ENCODE peak calls at places on chromosomes 7 and 10, in five cellular contexts. C is stimulated activated CD8-positive, alpha-beta memory T cell treated with anti-CD3 and anti-CD28 coated beads, Interleukin-4, amount 100 ng/mL, for 4 hours; H is EL; Q is stimulated activated CD4-positive, alpha-beta T cell treated with anti-CD3 and anti-CD28 coated beads, Interleukin-4, amount 100 ng/mL, for 24 hours; D is tibial artery. R is an unnamed sample.

GRCh38 chr7:111867348-111867931 is 305.1 kb upstream of the IMMP2L start:
- DNase-seq in C (no peak), H (no peak), Q (no peak), D (no peak), R (no peak)

GRCh38 chr7:86574006-86574405 is 69.7 kb upstream of the GRM3 start:
- DNase-seq in C (no peak), H (no peak), Q (no peak), D (no peak), R (no peak)

GRCh38 chr7:155154586-155154985 is 84.5 kb downstream of the HTR5A start:
- DNase-seq in C (no peak), H (no peak), Q (no peak), D (no peak), R (no peak)

GRCh38 chr10:63157845-63158624 is 24.9 kb downstream of the NRBF2 start:
- DNase-seq in C (peak), H (peak), Q (peak), D (no peak), R (peak)

GRCh38 chr10:96709525-96709924 is 10.8 kb downstream of the PIK3AP1 start:
- DNase-seq in C (no peak), H (no peak), Q (no peak), D (no peak), R (no peak)

GRCh38 chr7:69402696-69403095 is 195.6 kb upstream of the AUTS2 start:
- DNase-seq in C (no peak), H (no peak), Q (no peak), D (no peak), R (no peak)

GRCh38 chr10:71810048-71810750 is 36.9 kb upstream of the VSIR start:
- DNase-seq in C (no peak), H (no peak), Q (no peak), D (no peak), R (no peak)

GRCh38 chr7:36128448-36129047 is 24.5 kb upstream of the EEPD1 start:
- DNase-seq in C (no peak), H (peak), Q (no peak), D (peak), R (peak)

GRCh38 chr10:19421664-19422063 is 373.1 kb downstream of the MALRD1 start:
- DNase-seq in C (no peak), H (no peak), Q (no peak), D (no peak), R (no peak)

GRCh38 chr7:102728-103127 is 89.6 kb upstream of the FAM20C start:
- DNase-seq in C (no peak), H (peak), Q (no peak), D (no peak), R (no peak)

GRCh38 chr7:67470256-67470751 is 473.7 kb downstream of the TYW1 start:
- DNase-seq in C (no peak), H (no peak), Q (no peak), D (no peak), R (no peak)

GRCh38 chr10:75234683-75235374 is 928 bp downstream of the COMTD1 start:
- DNase-seq in C (no peak), H (no peak), Q (no peak), D (no peak), R (no peak)

GRCh38 chr10:271722-272121 is 136.5 kb downstream of the ZMYND11 start:
- DNase-seq in C (no peak), H (no peak), Q (no peak), D (no peak), R (no peak)

GRCh38 chr10:116748041-116748440 is 5.7 kb upstream of the HSPA12A start:
- DNase-seq in C (no peak), H (peak), Q (no peak), D (no peak), R (no peak)

GRCh38 chr10:50937230-50937907 is 51.9 kb upstream of the A1CF start:
- DNase-seq in C (no peak), H (peak), Q (no peak), D (no peak), R (peak)

GRCh38 chr7:87217983-87218653 is 1.4 kb downstream of the TMEM243 start:
- DNase-seq in C (no peak), H (no peak), Q (no peak), D (no peak), R (no peak)

GRCh38 chr7:44308741-44309270 is 16.6 kb downstream of the CAMK2B start:
- DNase-seq in C (no peak), H (no peak), Q (peak), D (no peak), R (no peak)

GRCh38 chr7:108598153-108598552 is 28.5 kb downstream of the DNAJB9 start:
- DNase-seq in C (no peak), H (no peak), Q (no peak), D (no peak), R (peak)

GRCh38 chr10:89398003-89398749 is 5.8 kb downstream of the IFIT1 start:
- DNase-seq in C (no peak), H (peak), Q (no peak), D (no peak), R (no peak)

GRCh38 chr10:73867871-73868631 is 6.3 kb downstream of the CAMK2G start:
- DNase-seq in C (no peak), H (no peak), Q (no peak), D (no peak), R (no peak)

GRCh38 chr7:128427289-128427891 is 17.6 kb upstream of the IMPDH1 start:
- DNase-seq in C (no peak), H (peak), Q (peak), D (no peak), R (peak)

GRCh38 chr7:51995780-51996179 is 679.2 kb upstream of the COBL start:
- DNase-seq in C (no peak), H (no peak), Q (no peak), D (no peak), R (no peak)

GRCh38 chr10:78584666-78585065 is 484.1 kb upstream of the ZMIZ1 start:
- DNase-seq in C (no peak), H (no peak), Q (no peak), D (no peak), R (no peak)

GRCh38 chr7:2172311-2173183 is 60.2 kb downstream of the MAD1L1 start:
- DNase-seq in C (no peak), H (peak), Q (no peak), D (no peak), R (no peak)

GRCh38 chr10:49831352-49832040 is 69.4 kb upstream of the OGDHL start:
- DNase-seq in C (no peak), H (peak), Q (no peak), D (no peak), R (peak)

GRCh38 chr10:4647138-4647785 is 178.7 kb upstream of the AKR1E2 start:
- DNase-seq in C (no peak), H (no peak), Q (no peak), D (no peak), R (no peak)

GRCh38 chr7:115008465-115009114 is 86.7 kb downstream of the MDFIC start:
- DNase-seq in C (no peak), H (no peak), Q (no peak), D (peak), R (no peak)

GRCh38 chr10:71337219-71337625 is 18.2 kb downstream of the SLC29A3 start:
- DNase-seq in C (no peak), H (no peak), Q (no peak), D (no peak), R (no peak)

GRCh38 chr7:30474893-30475292 is 3.7 kb downstream of the NOD1 start:
- DNase-seq in C (no peak), H (peak), Q (no peak), D (no peak), R (no peak)

GRCh38 chr7:101952355-101953247 is 135.2 kb downstream of the CUX1 start:
- DNase-seq in C (no peak), H (peak), Q (no peak), D (no peak), R (no peak)

GRCh38 chr10:69959911-69960310 is 92.7 kb upstream of the MACROH2A2 start:
- DNase-seq in C (no peak), H (no peak), Q (no peak), D (no peak), R (no peak)

GRCh38 chr7:44849277-44850210 is 1.7 kb upstream of the H2AZ2 start:
- DNase-seq in C (no peak), H (peak), Q (no peak), D (no peak), R (no peak)

GRCh38 chr7:82335927-82336326 is 107.7 kb downstream of the CACNA2D1 start:
- DNase-seq in C (no peak), H (peak), Q (no peak), D (no peak), R (no peak)

GRCh38 chr10:125266966-125267365 is 106.6 kb upstream of the CTBP2 start:
- DNase-seq in C (no peak), H (no peak), Q (no peak), D (no peak), R (no peak)

GRCh38 chr7:149670288-149670687 is 103.1 kb downstream of the ZNF467 start:
- DNase-seq in C (no peak), H (peak), Q (no peak), D (peak), R (no peak)

GRCh38 chr10:93827035-93827804 is 66.6 kb upstream of the SLC35G1 start:
- DNase-seq in C (no peak), H (no peak), Q (no peak), D (no peak), R (no peak)

GRCh38 chr7:148537435-148537834 is 53.1 kb upstream of the C7orf33 start:
- DNase-seq in C (no peak), H (no peak), Q (no peak), D (no peak), R (no peak)

GRCh38 chr10:126777726-126778125 is 107.2 kb upstream of the C10orf90 start:
- DNase-seq in C (no peak), H (no peak), Q (no peak), D (no peak), R (peak)

GRCh38 chr7:138756591-138757222 is 41.1 kb upstream of the TMEM213 start:
- DNase-seq in C (no peak), H (no peak), Q (no peak), D (no peak), R (no peak)